ENCODE peak calls at places on chromosomes 6 and 20, in five cellular contexts. One of them, this sample, is unnamed.

GRCh38 chr6:38725414-38726183 is 10.5 kb downstream of the DNAH8 start:
- DNase-seq in occipital lobe: no peak
- DNase-seq in stimulated activated CD4-positive, alpha-beta T cell treated with anti-CD3 and anti-CD28 coated beads, Interleukin-4, amount 100 ng/mL, for 1 hour: no peak
- DNase-seq in naive thymus-derived CD8-positive, alpha-beta T cell: no peak
- DNase-seq in MV-4-11: no peak
- DNase-seq in this sample: no peak

GRCh38 chr6:130928158-130928917 is 101.1 kb downstream of the SMLR1 start:
- DNase-seq in naive thymus-derived CD8-positive, alpha-beta T cell: no peak
- DNase-seq in stimulated activated CD4-positive, alpha-beta T cell treated with anti-CD3 and anti-CD28 coated beads, Interleukin-4, amount 100 ng/mL, for 1 hour: no peak
- DNase-seq in occipital lobe: no peak
- DNase-seq in MV-4-11: peak; percentile 96
- DNase-seq in this sample: no peak

GRCh38 chr6:36963451-36964290 is 9.1 kb downstream of the PI16 start:
- DNase-seq in stimulated activated CD4-positive, alpha-beta T cell treated with anti-CD3 and anti-CD28 coated beads, Interleukin-4, amount 100 ng/mL, for 1 hour: peak; percentile 34
- DNase-seq in occipital lobe: no peak
- DNase-seq in naive thymus-derived CD8-positive, alpha-beta T cell: peak; percentile 32
- DNase-seq in MV-4-11: peak; percentile 22
- DNase-seq in this sample: no peak

GRCh38 chr6:52900536-52900935 is 9.0 kb downstream of the GSTA3 start:
- DNase-seq in occipital lobe: no peak
- DNase-seq in stimulated activated CD4-positive, alpha-beta T cell treated with anti-CD3 and anti-CD28 coated beads, Interleukin-4, amount 100 ng/mL, for 1 hour: no peak
- DNase-seq in naive thymus-derived CD8-positive, alpha-beta T cell: no peak
- DNase-seq in MV-4-11: no peak
- DNase-seq in this sample: no peak

GRCh38 chr6:116941727-116942126 is 64.7 kb downstream of the RFX6 start:
- DNase-seq in stimulated activated CD4-positive, alpha-beta T cell treated with anti-CD3 and anti-CD28 coated beads, Interleukin-4, amount 100 ng/mL, for 1 hour: no peak
- DNase-seq in MV-4-11: no peak
- DNase-seq in occipital lobe: no peak
- DNase-seq in naive thymus-derived CD8-positive, alpha-beta T cell: no peak
- DNase-seq in this sample: no peak

GRCh38 chr6:35025241-35026188 is 115.6 kb downstream of the TCP11 start:
- DNase-seq in MV-4-11: no peak
- DNase-seq in naive thymus-derived CD8-positive, alpha-beta T cell: no peak
- DNase-seq in occipital lobe: no peak
- DNase-seq in stimulated activated CD4-positive, alpha-beta T cell treated with anti-CD3 and anti-CD28 coated beads, Interleukin-4, amount 100 ng/mL, for 1 hour: no peak
- DNase-seq in this sample: no peak

GRCh38 chr20:54716790-54717189 is 241.4 kb downstream of the DOK5 start:
- DNase-seq in occipital lobe: no peak
- DNase-seq in stimulated activated CD4-positive, alpha-beta T cell treated with anti-CD3 and anti-CD28 coated beads, Interleukin-4, amount 100 ng/mL, for 1 hour: no peak
- DNase-seq in MV-4-11: no peak
- DNase-seq in naive thymus-derived CD8-positive, alpha-beta T cell: no peak
- DNase-seq in this sample: no peak

GRCh38 chr20:63682384-63683139 is 13.9 kb upstream of the TNFRSF6B start:
- DNase-seq in naive thymus-derived CD8-positive, alpha-beta T cell: no peak
- DNase-seq in occipital lobe: peak; percentile 81
- DNase-seq in stimulated activated CD4-positive, alpha-beta T cell treated with anti-CD3 and anti-CD28 coated beads, Interleukin-4, amount 100 ng/mL, for 1 hour: no peak
- DNase-seq in MV-4-11: peak; percentile 88
- DNase-seq in this sample: no peak

GRCh38 chr20:52959125-52959524 is 13.0 kb upstream of the TSHZ2 start:
- DNase-seq in stimulated activated CD4-positive, alpha-beta T cell treated with anti-CD3 and anti-CD28 coated beads, Interleukin-4, amount 100 ng/mL, for 1 hour: no peak
- DNase-seq in occipital lobe: no peak
- DNase-seq in MV-4-11: no peak
- DNase-seq in naive thymus-derived CD8-positive, alpha-beta T cell: no peak
- DNase-seq in this sample: no peak

GRCh38 chr20:54075322-54075721 is 4.9 kb upstream of the BCAS1 start:
- DNase-seq in stimulated activated CD4-positive, alpha-beta T cell treated with anti-CD3 and anti-CD28 coated beads, Interleukin-4, amount 100 ng/mL, for 1 hour: no peak
- DNase-seq in occipital lobe: no peak
- DNase-seq in MV-4-11: no peak
- DNase-seq in naive thymus-derived CD8-positive, alpha-beta T cell: no peak
- DNase-seq in this sample: no peak

GRCh38 chr6:113065606-113066005 is 718.5 kb downstream of the RFPL4B start:
- DNase-seq in naive thymus-derived CD8-positive, alpha-beta T cell: no peak
- DNase-seq in MV-4-11: no peak
- DNase-seq in occipital lobe: no peak
- DNase-seq in stimulated activated CD4-positive, alpha-beta T cell treated with anti-CD3 and anti-CD28 coated beads, Interleukin-4, amount 100 ng/mL, for 1 hour: no peak
- DNase-seq in this sample: no peak

GRCh38 chr6:12555781-12556180 is 160.8 kb upstream of the PHACTR1 start:
- DNase-seq in stimulated activated CD4-positive, alpha-beta T cell treated with anti-CD3 and anti-CD28 coated beads, Interleukin-4, amount 100 ng/mL, for 1 hour: no peak
- DNase-seq in MV-4-11: no peak
- DNase-seq in naive thymus-derived CD8-positive, alpha-beta T cell: no peak
- DNase-seq in occipital lobe: no peak
- DNase-seq in this sample: no peak

GRCh38 chr6:113328886-113329381 is 528.2 kb upstream of the MARCKS start:
- DNase-seq in occipital lobe: no peak
- DNase-seq in stimulated activated CD4-positive, alpha-beta T cell treated with anti-CD3 and anti-CD28 coated beads, Interleukin-4, amount 100 ng/mL, for 1 hour: no peak
- DNase-seq in MV-4-11: no peak
- DNase-seq in naive thymus-derived CD8-positive, alpha-beta T cell: no peak
- DNase-seq in this sample: peak; percentile 19